ENCODE peak calls at places on chromosomes 13 and 19, in five cellular contexts. K is spleen, E is heart left ventricle, L is upper lobe of right lung, Q is esophagus squamous epithelium. A is an unnamed sample. For H3K4me1, the result is how much of the 10 kb centered on the place peaks cover.

GRCh38 chr19:13684021-13684420 is 80.3 kb upstream of the MRI1 start:
- DNase-seq in K (no peak), E (no peak), L (no peak), Q (no peak), A (no peak)

GRCh38 chr13:21583496-21583895 is 20.5 kb downstream of the MICU2 start:
- DNase-seq in K (no peak), E (no peak), L (no peak), Q (no peak), A (no peak)

GRCh38 chr13:28983661-28984060 is 163.5 kb downstream of the MTUS2 start:
- DNase-seq in K (no peak), E (no peak), L (no peak), Q (no peak), A (no peak)

GRCh38 chr13:32016631-32017030 is 14.9 kb upstream of the FRY start:
- DNase-seq in K (no peak), E (no peak), L (no peak), Q (no peak), A (no peak)

GRCh38 chr19:16527971-16528521 is 14.2 kb downstream of the CHERP start:
- DNase-seq in K (no peak), E (no peak), L (no peak), Q (no peak), A (no peak)

GRCh38 chr19:48822514-48822913 is 11.7 kb upstream of the BCAT2 start:
- DNase-seq in K (no peak), E (no peak), L (no peak), Q (no peak), A (no peak)

GRCh38 chr19:15265849-15266248 is 33.6 kb upstream of the EPHX3 start:
- DNase-seq in K (peak), E (peak), L (peak), Q (no peak), A (peak)

GRCh38 chr13:25037057-25037813 is 58.7 kb upstream of the PABPC3 start:
- DNase-seq in K (no peak), E (peak), L (no peak), Q (no peak), A (no peak)

GRCh38 chr13:25882732-25883357 is 169.0 kb downstream of the SHISA2 start:
- DNase-seq in K (no peak), E (no peak), L (no peak), Q (no peak), A (no peak)

GRCh38 chr19:48393559-48394330 is at the start of gene GRIN2D:
- DNase-seq in K (no peak), E (no peak), L (no peak), Q (no peak), A (no peak)

GRCh38 chr19:12885749-12886706 is 973 bp downstream of the KLF1 start:
- DNase-seq in K (no peak), E (no peak), L (no peak), Q (no peak), A (no peak)

GRCh38 chr19:41352609-41353465 is 885 bp downstream of the TGFB1 start:
- DNase-seq in K (peak), E (peak), L (peak), Q (no peak), A (peak)

GRCh38 chr19:48812094-48812929 is 1.5 kb upstream of the BCAT2 start:
- DNase-seq in K (peak), E (peak), L (peak), Q (peak), A (peak)

GRCh38 chr19:13850910-13851753 is 25.8 kb upstream of the NANOS3 start:
- DNase-seq in K (peak), E (peak), L (peak), Q (no peak), A (peak)

GRCh38 chr19:40907968-40908735 is 26.1 kb upstream of the CYP2A7 start:
- DNase-seq in K (peak), E (peak), L (peak), Q (no peak), A (no peak)

GRCh38 chr19:1863638-1864479 is 480 bp upstream of the KLF16 start:
- DNase-seq in K (peak), E (peak), L (peak), Q (peak), A (peak)

GRCh38 chr19:1862068-1862423 is 1.3 kb downstream of the KLF16 start:
- DNase-seq in K (no peak), E (no peak), L (no peak), Q (no peak), A (no peak)

GRCh38 chr19:1864480-1865171 is 1.2 kb upstream of the KLF16 start:
- DNase-seq in K (peak), E (peak), L (peak), Q (no peak), A (peak)

GRCh38 chr19:1862424-1863307 is 713 bp downstream of the KLF16 start:
- DNase-seq in K (peak), E (peak), L (peak), Q (no peak), A (no peak)

GRCh38 chr19:1863308-1863637 is at the start of gene KLF16:
- DNase-seq in K (no peak), E (no peak), L (no peak), Q (no peak), A (no peak)
- H3K4me1 ChIP-seq in K (half or more), E (under half), L (under half), Q (half or more), A (under half)

GRCh38 chr13:103282571-103283450 is 216.6 kb upstream of the SLC10A2 start:
- DNase-seq in K (no peak), E (no peak), L (no peak), Q (no peak), A (no peak)
- H3K27ac ChIP-seq in K (no peak), E (no peak), L (no peak), Q (no peak), A (no peak)

GRCh38 chr13:37058801-37059135 is 720 bp downstream of the SUPT20H start:
- DNase-seq in K (no peak), E (no peak), L (no peak), Q (no peak), A (no peak)
- H3K4me1 ChIP-seq in K (under half), E (under half), L (under half), Q (under half), A (under half)

GRCh38 chr13:44237276-44237767 is 136.3 kb upstream of the SERP2 start:
- DNase-seq in K (no peak), E (peak), L (no peak), Q (no peak), A (peak)
- H3K27ac ChIP-seq in K (peak), E (peak), L (peak), Q (peak), A (peak)

GRCh38 chr19:45175663-45176345 is 2.2 kb downstream of the TRAPPC6A start:
- DNase-seq in K (no peak), E (no peak), L (no peak), Q (no peak), A (no peak)
- H3K4me1 ChIP-seq in K (half or more), E (under half), L (under half), Q (half or more), A (under half)

GRCh38 chr19:3453840-3454239 is 26.5 kb downstream of the SMIM24 start:
- DNase-seq in K (no peak), E (no peak), L (no peak), Q (no peak), A (no peak)
- H3K27ac ChIP-seq in K (peak), E (no peak), L (no peak), Q (no peak), A (peak)

DNA sequence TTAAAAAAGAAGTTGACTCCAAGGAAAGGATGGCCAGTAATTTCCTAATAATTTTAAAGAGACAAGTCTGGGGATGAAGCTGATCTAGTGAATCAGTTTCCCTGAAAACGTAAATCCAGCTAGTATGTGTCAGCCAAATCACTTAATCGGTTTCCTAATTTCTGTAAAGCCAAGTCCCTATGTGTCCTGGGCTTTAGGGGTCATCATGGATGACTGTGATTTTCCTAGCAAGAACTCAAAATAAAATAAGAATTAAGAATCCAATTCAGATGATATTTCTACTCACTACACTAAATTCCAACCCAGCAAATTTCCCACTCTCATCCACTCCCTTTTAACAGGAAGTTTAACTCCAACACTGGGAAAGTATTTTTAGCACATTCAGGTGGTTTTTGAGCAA is 35.8 kb downstream of the ELF1 start:
- DNase-seq in K (no peak), E (no peak), L (no peak), Q (no peak), A (no peak)
- H3K4me1 ChIP-seq in K (half or more), E (under half), L (half or more), Q (half or more), A (under half)

DNA sequence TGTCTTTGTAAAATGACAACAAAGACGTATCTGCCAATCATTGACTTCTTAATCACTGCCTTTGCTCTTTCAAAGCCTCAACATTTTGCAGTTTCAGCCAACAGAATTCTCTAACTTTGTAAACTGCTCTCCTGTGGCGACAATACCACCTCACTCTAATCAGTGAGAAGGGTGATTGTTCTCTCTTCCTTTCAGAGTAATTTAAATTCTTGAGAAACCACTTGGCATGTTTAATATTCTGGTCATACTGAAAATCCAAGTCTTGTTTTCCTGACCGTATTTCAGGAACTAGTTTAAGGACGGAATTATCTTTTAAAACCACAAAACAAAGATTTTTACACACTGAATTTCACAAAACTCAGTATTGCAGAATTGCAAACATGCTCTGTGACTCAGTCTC is 5.2 kb upstream of the CDC16 start:
- DNase-seq in K (no peak), E (no peak), L (no peak), Q (no peak), A (no peak)
- H3K27ac ChIP-seq in K (no peak), E (no peak), L (no peak), Q (no peak), A (no peak)

GRCh38 chr19:4371898-4372629 is 28.3 kb downstream of the SH3GL1 start:
- DNase-seq in K (no peak), E (no peak), L (no peak), Q (no peak), A (peak)

GRCh38 chr19:4369109-4369887 is 25.9 kb downstream of the MPND start:
- DNase-seq in K (peak), E (peak), L (peak), Q (no peak), A (no peak)

GRCh38 chr19:4371209-4371897 is 28.0 kb downstream of the MPND start:
- DNase-seq in K (no peak), E (no peak), L (no peak), Q (no peak), A (peak)

GRCh38 chr19:4369888-4370260 is 26.5 kb downstream of the MPND start:
- DNase-seq in K (peak), E (no peak), L (peak), Q (no peak), A (peak)

DNA sequence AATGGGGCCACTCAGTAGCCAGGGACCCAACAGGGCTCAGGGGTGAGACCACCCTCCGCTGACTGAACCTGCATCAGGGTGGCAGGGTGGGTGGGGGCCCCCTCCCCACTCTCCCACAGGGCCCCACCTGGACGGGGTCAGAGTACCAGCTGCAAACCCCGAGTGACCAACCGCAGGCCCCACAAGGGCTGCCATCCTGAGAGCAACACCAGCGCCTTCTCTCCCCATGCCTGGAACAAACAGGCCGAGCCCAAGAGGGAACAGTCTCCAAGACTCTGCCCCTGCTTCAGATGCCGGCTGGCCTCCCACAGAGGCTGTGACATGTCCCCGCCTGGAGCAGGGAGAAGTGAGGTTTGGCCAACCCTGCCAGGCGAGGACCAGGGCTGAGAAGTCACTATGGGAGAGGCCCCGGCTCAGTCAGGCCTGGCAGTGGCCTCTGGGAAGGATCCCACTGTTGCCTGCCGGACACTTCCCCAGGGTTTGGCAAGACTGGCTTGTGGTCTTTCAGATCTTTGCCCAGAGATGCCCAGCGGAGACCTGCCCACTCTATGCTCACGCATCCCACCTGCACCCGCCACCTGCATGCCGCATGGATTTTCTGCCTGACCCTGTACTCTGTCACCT is 27.2 kb downstream of the MPND start:
- DNase-seq in K (no peak), E (no peak), L (no peak), Q (no peak), A (peak)
- H3K4me1 ChIP-seq in K (half or more), E (half or more), L (half or more), Q (half or more), A (under half)